ENCODE peak calls at places on chromosomes 16 and 17, in six cellular contexts. T is cardiac muscle cell, W is fibroblast of pulmonary artery, M is OCI-LY7, Z is AG04449, S is kidney epithelial cell. Y is an unnamed sample.

GRCh38 chr17:28925912-28926365 is 23.1 kb upstream of the DHRS13 start:
- DNase-seq in T (peak; percentile 83), W (peak; percentile 90), M (no peak), Z (peak; percentile 49), S (peak; percentile 57), Y (peak; percentile 74)

GRCh38 chr16:67158637-67159600 is 790 bp downstream of the TRADD start:
- DNase-seq in T (peak; percentile 34), W (peak; percentile 28), M (peak; percentile 71), Z (no peak), S (no peak), Y (no peak)

GRCh38 chr17:9982159-9982558 is 77.1 kb upstream of the RCVRN start:
- DNase-seq in T (no peak), W (no peak), M (no peak), Z (no peak), S (no peak), Y (no peak)

GRCh38 chr16:30797670-30798309 is 10.8 kb upstream of the ZNF629 start:
- DNase-seq in T (no peak), W (no peak), M (peak; percentile 48), Z (no peak), S (no peak), Y (no peak)

GRCh38 chr17:79027274-79027924 is 3.4 kb downstream of the C1QTNF1 start:
- DNase-seq in T (no peak), W (peak; percentile 37), M (no peak), Z (no peak), S (no peak), Y (no peak)

GRCh38 chr17:79065105-79065670 is 9.4 kb upstream of the ENGASE start:
- DNase-seq in T (peak; percentile 54), W (peak; percentile 65), M (peak; percentile 48), Z (no peak), S (no peak), Y (peak; percentile 52)

GRCh38 chr16:72940886-72941285 is 107.0 kb downstream of the ZFHX3 start:
- DNase-seq in T (no peak), W (no peak), M (no peak), Z (no peak), S (no peak), Y (no peak)

GRCh38 chr17:1511290-1511689 is 5.1 kb downstream of the INPP5K start:
- DNase-seq in T (peak; percentile 54), W (peak; percentile 51), M (no peak), Z (no peak), S (no peak), Y (peak; percentile 52)

GRCh38 chr17:55458977-55459376 is 37.3 kb upstream of the MMD start:
- DNase-seq in T (no peak), W (peak; percentile 57), M (no peak), Z (no peak), S (peak; percentile 68), Y (peak; percentile 66)

GRCh38 chr17:27485711-27486495 is 29.7 kb downstream of the KSR1 start:
- DNase-seq in T (no peak), W (no peak), M (no peak), Z (no peak), S (no peak), Y (no peak)

GRCh38 chr17:10126554-10127493 is 71.6 kb downstream of the GAS7 start:
- DNase-seq in T (peak; percentile 73), W (peak; percentile 67), M (no peak), Z (no peak), S (no peak), Y (peak; percentile 67)

GRCh38 chr16:10521681-10522274 is 58.6 kb downstream of the EMP2 start:
- DNase-seq in T (peak; percentile 75), W (peak; percentile 79), M (peak; percentile 70), Z (no peak), S (no peak), Y (peak; percentile 81)

GRCh38 chr17:2796164-2797140 is at the start of gene RAP1GAP2:
- DNase-seq in T (no peak), W (no peak), M (no peak), Z (no peak), S (no peak), Y (no peak)

GRCh38 chr16:70611224-70611598 is 35.1 kb upstream of the IL34 start:
- DNase-seq in T (no peak), W (no peak), M (no peak), Z (no peak), S (no peak), Y (no peak)

GRCh38 chr16:87052506-87052905 is 264.7 kb downstream of the C16orf95 start:
- DNase-seq in T (peak; percentile 24), W (no peak), M (no peak), Z (no peak), S (no peak), Y (peak; percentile 72)

GRCh38 chr16:83717814-83718213 is 90.0 kb upstream of the HSBP1 start:
- DNase-seq in T (peak; percentile 36), W (peak; percentile 58), M (no peak), Z (no peak), S (no peak), Y (peak; percentile 15)

GRCh38 chr16:56793504-56793903 is 63.6 kb downstream of the NUP93 start:
- DNase-seq in T (peak; percentile 70), W (peak; percentile 72), M (peak; percentile 52), Z (no peak), S (no peak), Y (peak; percentile 70)

GRCh38 chr16:79599837-79600635 is 501 bp downstream of the MAF start:
- DNase-seq in T (peak; percentile 57), W (peak; percentile 29), M (peak; percentile 31), Z (no peak), S (no peak), Y (no peak)

DNA sequence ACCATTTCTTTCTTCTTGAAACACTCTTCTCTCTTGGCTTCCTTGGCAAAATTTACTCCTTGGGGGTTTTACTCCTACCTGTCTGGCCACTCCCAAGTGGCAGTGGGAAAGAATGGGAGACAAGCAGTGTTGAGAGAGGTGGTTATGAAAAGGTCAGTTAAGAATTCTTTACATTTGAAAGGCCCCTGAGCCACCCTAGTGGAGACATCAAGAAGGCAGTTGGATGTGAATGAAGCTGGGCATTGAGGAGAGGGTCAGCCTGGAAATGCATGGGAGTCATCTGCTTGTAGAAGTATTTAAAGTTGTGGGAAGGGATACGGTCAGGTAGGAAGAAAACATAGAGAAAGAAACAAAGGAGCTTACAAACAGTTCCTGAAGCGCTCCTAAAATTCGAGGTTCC is 42.3 kb upstream of the CCNF start:
- DNase-seq in T (no peak), W (no peak), M (no peak), Z (no peak), S (no peak), Y (no peak)
- TF ChIP-seq CTCF in T (peak; percentile 13), W (peak; percentile 26), M (peak; percentile 46), Z (peak; percentile 19), S (no peak), Y (peak; percentile 35)

DNA sequence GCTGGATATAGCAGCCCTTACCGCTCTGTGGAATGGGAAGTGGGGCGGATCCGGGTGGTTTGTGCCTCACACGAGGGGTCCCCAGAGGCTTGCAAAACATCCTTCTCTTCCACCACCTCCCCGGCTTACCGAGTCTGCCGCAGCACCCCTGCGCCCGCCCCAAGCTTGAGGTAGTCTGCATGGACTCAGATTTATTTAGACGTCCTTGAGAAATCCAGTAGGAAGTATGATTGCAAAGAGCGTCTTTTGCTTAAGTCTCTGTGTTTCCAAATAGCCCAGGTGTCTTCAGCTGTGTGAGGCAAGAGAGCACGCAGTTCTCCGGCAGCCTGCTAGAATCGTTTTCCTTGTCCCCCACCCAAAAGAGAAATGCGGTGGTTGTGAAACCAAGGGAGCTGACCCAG is 2.4 kb downstream of the KIAA0513 start:
- DNase-seq in T (no peak), W (no peak), M (no peak), Z (no peak), S (no peak), Y (no peak)
- H3K4me3 ChIP-seq in T (no peak overlapping the region), W (no peak overlapping the region), M (no peak overlapping the region), Z (no peak overlapping the region), S (no peak overlapping the region), Y (no peak overlapping the region)

GRCh38 chr17:77429985-77430752 is 289.4 kb downstream of the SEC14L1 start:
- DNase-seq in T (peak; percentile 98), W (peak; percentile 97), M (peak; percentile 89), Z (peak; percentile 97), S (peak; percentile 92), Y (peak; percentile 99)
- TF ChIP-seq CTCF in T (peak; percentile 90), W (peak; percentile 77), M (peak; percentile 99), Z (peak; percentile 77), S (peak; percentile 88), Y (peak; percentile 91)

DNA sequence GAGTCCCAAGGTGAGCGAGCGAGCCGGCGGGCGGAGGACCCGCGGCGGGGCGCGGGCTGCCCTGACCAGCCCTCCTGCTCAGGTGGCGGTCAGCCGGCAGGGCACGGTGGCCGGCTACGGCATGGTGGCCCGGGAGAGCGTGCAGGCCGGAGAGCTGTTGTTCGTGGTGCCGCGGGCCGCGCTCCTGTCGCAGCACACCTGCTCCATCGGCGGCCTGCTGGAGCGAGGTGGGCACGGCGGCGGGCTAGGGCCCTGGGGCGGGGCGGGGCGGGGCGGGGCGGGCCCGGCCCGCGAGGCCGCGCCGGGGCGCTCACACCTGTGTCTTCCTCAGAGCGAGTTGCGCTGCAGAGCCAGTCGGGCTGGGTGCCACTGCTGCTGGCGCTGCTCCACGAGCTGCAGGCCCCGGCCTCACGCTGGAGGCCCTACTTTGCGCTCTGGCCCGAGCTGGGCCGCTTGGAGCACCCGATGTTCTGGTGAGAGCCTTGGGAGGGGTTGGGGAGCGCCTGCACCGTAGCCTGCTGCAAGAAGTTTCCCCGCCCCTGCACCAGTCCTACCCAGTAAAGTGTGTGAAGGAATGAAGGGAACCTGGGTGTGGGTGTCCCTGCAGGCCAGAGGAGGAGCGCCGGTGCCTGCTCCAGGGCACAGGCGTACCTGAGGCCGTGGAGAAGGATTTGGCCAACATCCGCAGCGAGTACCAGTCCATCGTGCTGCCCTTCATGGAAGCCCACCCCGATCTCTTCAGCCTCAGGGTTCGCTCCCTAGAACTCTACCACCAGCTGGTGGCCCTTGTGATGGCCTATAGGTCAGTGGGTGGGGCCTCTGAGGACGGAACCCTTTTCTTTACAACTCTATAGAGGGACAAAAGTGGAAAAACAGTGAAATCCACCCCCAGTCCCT is 802 bp downstream of the SETD6 start:
- DNase-seq in T (peak; percentile 6), W (no peak), M (peak; percentile 75), Z (no peak), S (no peak), Y (no peak)
- H3K4me3 ChIP-seq in T (peak overlapping the region; percentile 54), W (peak overlapping the region; percentile 77), M (peak overlapping the region; percentile 76), Z (peak overlapping the region; percentile 83), S (peak overlapping the region; percentile 69), Y (peak overlapping the region; percentile 84)

GRCh38 chr17:74008196-74008595 is 195.3 kb upstream of the RPL38 start:
- DNase-seq in T (peak; percentile 9), W (no peak), M (peak; percentile 40), Z (no peak), S (no peak), Y (no peak)
- TF ChIP-seq CTCF in T (peak; percentile 31), W (peak; percentile 9), M (peak; percentile 73), Z (no peak), S (no peak), Y (no peak)

DNA sequence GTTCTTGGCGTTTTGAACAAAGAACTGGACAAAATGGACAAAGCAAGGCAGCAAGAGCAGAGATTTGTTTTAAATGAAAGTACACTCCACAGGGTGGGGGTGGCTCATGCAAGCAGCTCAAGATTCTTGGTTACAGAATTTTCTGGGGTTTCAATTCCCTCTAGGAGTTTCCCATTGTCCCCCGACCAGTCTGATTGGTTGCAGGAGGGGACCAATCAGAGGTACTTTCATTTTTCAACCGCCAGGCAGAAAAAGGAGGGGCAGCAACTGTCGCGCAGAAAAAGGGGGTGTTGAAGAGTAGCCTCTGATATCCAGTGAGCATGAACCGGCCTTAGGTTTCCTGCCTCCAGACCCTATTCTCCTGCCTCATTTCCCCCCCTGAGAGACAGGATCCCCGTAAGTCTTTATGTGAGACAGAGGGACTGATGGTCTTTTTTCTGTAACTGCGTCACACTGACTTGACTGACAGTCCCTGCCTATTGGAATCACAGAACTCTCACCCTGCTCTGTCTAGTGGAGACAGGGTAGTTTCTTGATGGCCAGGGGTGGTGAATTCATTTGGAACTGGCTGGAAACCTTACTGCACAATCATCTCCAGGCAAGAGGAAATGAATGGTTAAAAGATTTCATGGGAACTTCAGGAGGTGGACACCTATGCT is 59.4 kb upstream of the ALOX12 start:
- DNase-seq in T (peak; percentile 21), W (peak; percentile 26), M (no peak), Z (no peak), S (no peak), Y (no peak)
- H3K4me3 ChIP-seq in T (no peak overlapping the region), W (peak overlapping the region; percentile 53), M (no peak overlapping the region), Z (peak overlapping the region; percentile 41), S (no peak overlapping the region), Y (peak overlapping the region; percentile 57)